ENCODE peak calls at places on chromosome 2, in seven cellular contexts. Q is fibroblast of lung, I is neuronal stem cell, T is neural progenitor cell, V is NT2/D1, J is endodermal cell, U is MM.1S. C is an unnamed sample.

GRCh38 chr2:240165638-240166037 is 25.2 kb upstream of the OTOS start:
- DNase-seq in Q (no peak), I (no peak), T (no peak), V (no peak), J (no peak), U (no peak), C (no peak)

GRCh38 chr2:20241973-20242726 is 17.2 kb upstream of the SDC1 start:
- DNase-seq in Q (no peak), I (no peak), T (peak; percentile 37), V (no peak), J (peak; percentile 84), U (no peak), C (no peak)

GRCh38 chr2:222751821-222752719 is 80.6 kb downstream of the MOGAT1 start:
- DNase-seq in Q (no peak), I (no peak), T (peak; percentile 65), V (no peak), J (no peak), U (no peak), C (no peak)

GRCh38 chr2:16102976-16103380 is 162.6 kb downstream of the MYCN start:
- DNase-seq in Q (no peak), I (no peak), T (no peak), V (no peak), J (no peak), U (no peak), C (peak; percentile 84)

GRCh38 chr2:145715601-145716000 is 1195.7 kb upstream of the ZEB2 start:
- DNase-seq in Q (peak; percentile 27), I (no peak), T (no peak), V (no peak), J (no peak), U (no peak), C (no peak)

GRCh38 chr2:44615950-44616518 is 254.3 kb downstream of the CAMKMT start:
- DNase-seq in Q (no peak), I (no peak), T (peak; percentile 30), V (no peak), J (peak; percentile 45), U (no peak), C (no peak)

GRCh38 chr2:172288603-172289002 is 138.8 kb upstream of the ITGA6 start:
- DNase-seq in Q (no peak), I (no peak), T (no peak), V (no peak), J (peak; percentile 16), U (no peak), C (no peak)

GRCh38 chr2:69428981-69429380 is 8.3 kb downstream of the NFU1 start:
- DNase-seq in Q (peak; percentile 28), I (no peak), T (no peak), V (no peak), J (no peak), U (no peak), C (no peak)

GRCh38 chr2:118801154-118801553 is 46.3 kb downstream of the EN1 start:
- DNase-seq in Q (no peak), I (no peak), T (no peak), V (no peak), J (peak; percentile 14), U (no peak), C (no peak)

DNA sequence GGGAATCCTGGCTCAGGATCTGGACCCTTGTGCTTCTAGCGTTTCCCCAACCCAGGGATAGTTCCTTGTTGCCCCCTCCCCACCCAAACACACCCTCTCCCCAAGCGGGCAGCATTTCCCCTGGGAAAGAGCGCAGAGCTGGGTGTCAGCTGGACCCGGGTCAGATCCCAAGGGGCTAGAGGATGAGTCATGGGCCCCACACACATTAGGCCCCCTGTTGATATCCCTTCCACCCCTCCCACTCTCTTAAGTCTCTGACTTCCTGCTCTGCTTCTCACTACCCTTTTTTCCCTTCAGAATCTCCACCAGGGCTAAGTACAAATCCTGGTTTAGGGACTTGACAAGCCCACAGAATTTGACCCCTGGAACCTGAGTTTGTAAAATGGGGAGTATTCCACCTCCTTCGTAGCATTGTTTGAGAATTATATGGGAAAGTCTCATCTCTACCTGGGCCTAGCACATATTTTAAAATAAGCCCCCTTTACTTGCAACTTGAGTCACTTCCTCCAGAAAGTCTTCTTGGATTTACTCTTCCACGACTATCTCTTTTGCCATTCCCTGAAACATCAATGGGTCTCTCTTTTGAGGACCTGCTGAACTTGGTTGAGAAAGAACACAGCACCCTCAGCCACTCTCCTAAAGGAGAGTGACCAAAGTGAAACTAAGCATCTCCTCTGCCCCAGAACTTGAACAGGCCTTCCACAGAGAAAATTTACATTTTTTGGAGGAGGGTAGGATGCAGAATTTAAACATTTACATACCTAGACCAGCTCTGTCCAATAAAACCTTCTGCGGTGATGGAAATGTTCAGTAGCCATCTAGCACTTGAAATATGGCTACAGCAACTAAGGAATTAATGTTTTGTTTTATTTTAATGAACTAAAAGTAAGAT is 4.7 kb downstream of the RTKN start:
- DNase-seq in Q (no peak), I (no peak), T (no peak), V (no peak), J (peak; percentile 74), U (no peak), C (no peak)
- H3K9ac ChIP-seq in Q (no peak overlapping the region), I (no peak overlapping the region), T (no peak overlapping the region), V (peak overlapping the region; percentile 21), J (no peak overlapping the region), U (no peak overlapping the region), C (no peak overlapping the region)

GRCh38 chr2:27118525-27119329 is at the start of gene CGREF1:
- DNase-seq in Q (no peak), I (no peak), T (peak; percentile 62), V (no peak), J (peak; percentile 76), U (no peak), C (no peak)
- H3K27me3 ChIP-seq in Q (peaks cover 39% of the 10 kb centered on the region), I (peaks cover 6% of the 10 kb centered on the region), T (peaks cover 75% of the 10 kb centered on the region), V (peaks cover 66% of the 10 kb centered on the region), J (peaks cover 69% of the 10 kb centered on the region), U (peaks cover 4% of the 10 kb centered on the region), C (peaks cover 14% of the 10 kb centered on the region)

DNA sequence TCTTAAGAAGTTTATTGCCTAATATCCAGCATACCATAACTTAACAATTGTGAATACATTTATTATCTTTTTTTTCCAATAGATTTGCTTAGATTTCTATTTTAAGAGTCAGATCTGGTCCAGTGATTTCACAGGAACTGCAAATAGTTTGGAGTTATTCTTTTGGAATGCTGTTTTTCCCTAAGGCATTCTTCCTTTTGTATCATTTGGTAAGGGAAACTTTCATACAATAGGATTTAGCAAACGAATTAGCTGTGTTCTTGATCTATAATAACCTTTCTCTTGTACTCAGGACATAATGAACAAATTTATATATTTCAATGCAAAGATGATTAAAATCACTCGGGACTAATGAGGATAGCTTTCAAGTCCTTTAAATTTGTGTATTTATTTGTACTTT is 201.6 kb downstream of the ERBB4 start:
- DNase-seq in Q (no peak), I (no peak), T (no peak), V (no peak), J (no peak), U (no peak), C (no peak)
- H3K9ac ChIP-seq in Q (no peak overlapping the region), I (no peak overlapping the region), T (no peak overlapping the region), V (no peak overlapping the region), J (no peak overlapping the region), U (no peak overlapping the region), C (no peak overlapping the region)

GRCh38 chr2:11022874-11023273 is 111.1 kb downstream of the KCNF1 start:
- DNase-seq in Q (no peak), I (no peak), T (no peak), V (no peak), J (peak; percentile 43), U (no peak), C (no peak)

GRCh38 chr2:11019614-11020013 is 107.9 kb downstream of the KCNF1 start:
- DNase-seq in Q (no peak), I (no peak), T (no peak), V (no peak), J (peak; percentile 17), U (no peak), C (no peak)

GRCh38 chr2:11017921-11018320 is 106.2 kb downstream of the KCNF1 start:
- DNase-seq in Q (no peak), I (no peak), T (no peak), V (no peak), J (peak; percentile 13), U (no peak), C (no peak)

GRCh38 chr2:11022064-11022463 is 110.3 kb downstream of the KCNF1 start:
- DNase-seq in Q (no peak), I (no peak), T (no peak), V (no peak), J (peak; percentile 69), U (no peak), C (no peak)

DNA sequence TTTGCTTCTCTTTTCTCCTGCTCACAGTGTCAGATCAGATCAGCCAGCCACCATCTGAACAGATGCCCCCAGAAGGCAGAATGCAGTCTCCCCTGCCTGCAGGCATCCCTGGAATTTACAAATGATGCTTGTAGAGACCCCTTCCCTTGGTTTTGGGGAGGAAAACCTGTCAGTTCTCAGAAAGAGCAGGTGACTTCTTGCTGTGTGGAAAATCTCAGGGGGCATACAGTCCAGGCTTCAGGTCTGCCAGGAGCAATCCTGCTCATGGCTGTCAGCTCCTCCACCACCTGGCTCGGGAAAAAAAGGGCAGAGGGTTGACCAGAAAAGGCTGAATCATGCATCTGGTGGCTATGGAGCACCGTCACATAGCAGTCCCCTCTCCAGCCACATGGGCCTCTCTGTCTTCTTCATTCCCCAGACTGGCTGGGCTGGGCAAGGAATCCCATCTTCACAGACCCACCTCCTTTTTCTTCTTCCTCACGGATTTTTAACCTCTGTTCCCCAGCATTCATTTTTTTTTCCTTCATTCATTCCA is 107.0 kb downstream of the KCNF1 start:
- DNase-seq in Q (no peak), I (no peak), T (no peak), V (no peak), J (peak; percentile 51), U (no peak), C (no peak)
- H3K27me3 ChIP-seq in Q (peaks cover 23% of the 10 kb centered on the region), I (no peaks in the 10 kb centered on the region), T (no peaks in the 10 kb centered on the region), V (no peaks in the 10 kb centered on the region), J (no peaks in the 10 kb centered on the region), U (no peaks in the 10 kb centered on the region), C (no peaks in the 10 kb centered on the region)

GRCh38 chr2:127573298-127573697 is 37.8 kb downstream of the MYO7B start:
- DNase-seq in Q (no peak), I (no peak), T (no peak), V (no peak), J (no peak), U (no peak), C (no peak)

GRCh38 chr2:127572841-127573240 is 37.4 kb downstream of the MYO7B start:
- DNase-seq in Q (no peak), I (no peak), T (no peak), V (no peak), J (peak; percentile 3), U (no peak), C (no peak)

GRCh38 chr2:127569274-127570065 is 34.0 kb downstream of the MYO7B start:
- DNase-seq in Q (peak; percentile 69), I (no peak), T (no peak), V (no peak), J (peak; percentile 33), U (no peak), C (no peak)

GRCh38 chr2:127568128-127568527 is 32.6 kb downstream of the MYO7B start:
- DNase-seq in Q (no peak), I (no peak), T (no peak), V (no peak), J (peak; percentile 49), U (no peak), C (no peak)

GRCh38 chr2:127570282-127571250 is 35.1 kb downstream of the MYO7B start:
- DNase-seq in Q (no peak), I (no peak), T (no peak), V (no peak), J (peak; percentile 31), U (no peak), C (no peak)
- H3K9ac ChIP-seq in Q (no peak overlapping the region), I (no peak overlapping the region), T (no peak overlapping the region), V (no peak overlapping the region), J (no peak overlapping the region), U (no peak overlapping the region), C (no peak overlapping the region)

C was measured in colonic mucosa.